ENCODE peak calls at places on chromosomes 2 and 18, in four cellular contexts. U is psoas muscle, J is heart left ventricle, E is fibroblast of pulmonary artery. O is an unnamed sample.

GRCh38 chr2:130728549-130729310 is at the start of gene GPR148:
- DNase-seq in J (no peak), E (no peak), U (no peak), O (no peak)

GRCh38 chr2:112031916-112032582 is 23.0 kb upstream of the TMEM87B start:
- DNase-seq in J (no peak), U (no peak), E (peak), O (no peak)

GRCh38 chr2:162457021-162457420 is 113.1 kb downstream of the GCA start:
- DNase-seq in U (no peak), E (no peak), J (no peak), O (no peak)

GRCh38 chr2:11677146-11678055 is 7.4 kb upstream of the NTSR2 start:
- DNase-seq in U (peak), J (no peak), E (no peak), O (no peak)

GRCh38 chr2:27211241-27211942 is 449 bp upstream of the ATRAID start:
- DNase-seq in J (no peak), E (no peak), U (no peak), O (no peak)

GRCh38 chr2:142190805-142191204 is 60.0 kb upstream of the LRP1B start:
- DNase-seq in E (peak), J (no peak), U (no peak), O (no peak)

GRCh38 chr18:463442-464310 is 36.8 kb downstream of the COLEC12 start:
- DNase-seq in U (no peak), E (no peak), J (no peak), O (no peak)

GRCh38 chr2:100742884-100743283 is 77.1 kb upstream of the NPAS2 start:
- DNase-seq in U (peak), J (no peak), E (peak), O (no peak)

GRCh38 chr2:128315122-128315828 is 3.4 kb downstream of the HS6ST1 start:
- DNase-seq in U (no peak), E (no peak), J (peak), O (peak)

GRCh38 chr18:76493213-76494107 is 1.6 kb downstream of the ZNF516 start:
- DNase-seq in E (peak), U (no peak), J (no peak), O (no peak)

GRCh38 chr2:45984366-45984765 is 312.8 kb upstream of the EPAS1 start:
- DNase-seq in U (no peak), E (no peak), J (no peak), O (no peak)

GRCh38 chr2:29233428-29233827 is 118.2 kb downstream of the CLIP4 start:
- DNase-seq in E (no peak), J (no peak), U (no peak), O (no peak)

GRCh38 chr18:46623541-46623940 is 33.5 kb downstream of the LOXHD1 start:
- DNase-seq in U (no peak), E (peak), J (no peak), O (no peak)

GRCh38 chr2:201467666-201468065 is 16.1 kb downstream of the STRADB start:
- DNase-seq in U (no peak), J (no peak), E (no peak), O (no peak)

GRCh38 chr18:37578886-37579513 is 13.4 kb upstream of the CELF4 start:
- DNase-seq in J (no peak), E (peak), U (no peak), O (no peak)

GRCh38 chr2:146481629-146482028 is 1363.2 kb upstream of the ACVR2A start:
- DNase-seq in U (no peak), J (no peak), E (peak), O (no peak)

GRCh38 chr2:188096910-188097309 is 194.8 kb upstream of the GULP1 start:
- DNase-seq in E (no peak), J (no peak), U (no peak), O (no peak)

GRCh38 chr2:167355796-167356195 is 467.5 kb downstream of the XIRP2 start:
- DNase-seq in J (no peak), U (no peak), E (no peak), O (no peak)

GRCh38 chr2:196925768-196926561 is 542 bp downstream of the PGAP1 start:
- DNase-seq in J (peak), U (peak), E (peak), O (peak)

DNA sequence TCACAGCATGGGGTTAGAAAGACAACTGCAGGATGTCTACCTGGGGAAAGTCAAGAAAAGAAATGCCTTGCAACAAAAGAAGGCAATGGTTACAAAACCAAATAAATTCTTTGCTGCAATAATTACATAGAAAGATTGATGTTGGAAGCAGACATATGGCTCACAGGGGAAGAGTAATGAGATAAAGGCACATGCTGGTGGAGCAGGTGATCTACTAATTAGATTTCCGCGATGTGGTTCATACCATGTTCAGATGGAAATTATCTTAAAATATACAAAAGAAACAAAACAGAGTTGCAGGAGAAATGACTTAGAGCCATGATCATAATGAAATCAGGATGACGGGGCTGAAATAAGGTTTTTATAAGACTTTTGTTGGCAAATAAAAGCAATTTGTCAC is 718.7 kb upstream of the PKDCC start:
- DNase-seq in J (no peak), U (no peak), E (no peak), O (no peak)
- H3K4me3 ChIP-seq in J (no peak), U (no peak), E (no peak), O (no peak)

DNA sequence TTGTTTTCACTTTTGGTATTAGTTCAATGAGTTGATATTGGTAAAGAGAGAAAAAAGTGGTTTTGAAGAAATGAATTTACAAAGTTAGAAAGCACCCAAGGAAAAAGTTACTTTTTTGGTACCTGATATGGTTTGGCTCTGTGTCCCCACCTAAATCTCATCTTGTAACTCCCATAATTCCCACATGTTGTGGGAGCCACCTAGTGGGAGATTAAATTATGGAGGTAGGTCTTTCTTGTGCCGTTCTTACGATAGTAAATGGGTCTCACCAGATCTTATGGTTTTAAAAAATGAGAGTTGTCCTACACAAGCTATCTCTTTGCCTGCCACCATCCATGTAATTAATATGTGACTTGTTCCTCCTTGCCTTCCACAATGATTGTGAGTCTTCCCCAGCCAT is 965.6 kb upstream of the NRXN1 start:
- DNase-seq in E (peak), J (no peak), U (no peak), O (no peak)
- TF ChIP-seq CTCF in E (peak), J (no peak), U (no peak), O (no peak)

DNA sequence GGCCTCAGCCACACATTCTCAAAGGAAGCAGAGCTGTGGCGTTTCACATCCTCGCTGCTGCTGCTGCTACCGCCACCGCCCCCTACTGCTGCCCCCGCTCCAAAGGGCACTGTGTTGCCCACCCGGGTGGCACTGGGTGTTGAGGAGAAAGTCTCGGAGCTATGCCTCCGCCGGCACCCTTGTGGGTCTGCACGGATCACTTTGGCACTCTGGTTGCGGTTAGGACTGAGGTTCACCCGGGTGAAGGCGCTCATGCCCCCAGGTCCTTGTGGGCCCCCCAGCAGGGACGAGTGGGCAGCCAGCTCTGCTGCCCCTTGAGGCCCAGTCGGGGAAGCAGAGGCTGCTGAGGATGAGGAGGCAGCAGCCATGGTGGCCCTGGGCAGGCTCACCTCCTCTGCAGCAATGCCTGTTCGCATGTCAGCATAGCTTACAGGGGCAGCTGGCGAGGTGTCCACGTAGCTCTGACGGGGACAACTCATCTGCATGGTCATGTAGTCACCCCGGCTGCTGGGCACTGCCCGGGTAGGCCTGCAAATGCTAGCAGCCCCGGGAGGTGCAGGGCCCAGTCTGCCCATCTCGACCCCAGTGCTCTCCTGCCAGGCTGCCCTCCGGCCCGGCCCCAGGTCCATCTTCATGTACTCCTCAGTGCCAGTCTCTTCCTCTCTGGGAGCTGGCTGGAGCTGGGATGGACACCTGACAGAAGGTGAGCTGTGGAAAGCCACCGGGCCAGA is 4.2 kb downstream of the IRS1 start:
- DNase-seq in J (peak), U (peak), E (no peak), O (peak)
- H3K4me3 ChIP-seq in J (peak), U (peak), E (peak), O (peak)

DNA sequence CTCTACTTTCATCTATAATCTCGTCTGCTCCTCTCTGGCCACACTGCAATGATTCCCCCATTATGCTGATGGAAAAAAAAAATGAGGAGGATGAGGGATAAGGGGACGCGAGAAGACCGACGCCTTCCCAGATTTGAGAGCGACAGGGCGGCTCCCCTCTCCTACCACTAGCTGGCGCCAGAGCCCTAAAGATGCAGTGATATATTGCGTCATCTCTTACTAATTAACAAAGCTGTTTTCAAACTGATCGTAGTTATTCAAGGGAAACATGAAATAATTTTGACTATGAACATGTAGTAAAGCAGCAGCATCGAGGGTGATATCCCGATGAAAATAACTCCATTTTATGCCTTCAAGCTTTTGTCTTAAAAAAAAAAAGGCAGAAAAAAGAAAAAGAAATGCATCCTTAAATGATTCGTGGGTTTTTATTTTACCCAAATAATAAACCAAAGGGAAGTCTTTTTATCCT is 48.0 kb upstream of the HNRNPA3 start:
- DNase-seq in J (peak), U (peak), E (peak), O (peak)
- TF ChIP-seq CTCF in J (peak), U (peak), E (no peak), O (peak)

GRCh38 chr2:241509408-241509784 is 1.0 kb upstream of the STK25 start:
- DNase-seq in J (no peak), U (no peak), E (no peak), O (no peak)
- H3K4me3 ChIP-seq in J (peak), U (peak), E (peak), O (peak)

GRCh38 chr2:234495801-234496441 is 960 bp downstream of the ARL4C start:
- DNase-seq in U (peak), E (no peak), J (peak), O (peak)

GRCh38 chr2:234496835-234497591 is at the start of gene ARL4C:
- DNase-seq in E (peak), J (peak), U (peak), O (peak)

GRCh38 chr2:234497592-234498023 is 727 bp upstream of the ARL4C start:
- DNase-seq in U (no peak), E (no peak), J (no peak), O (no peak)

GRCh38 chr2:234495076-234495800 is 1.6 kb downstream of the ARL4C start:
- DNase-seq in J (no peak), E (no peak), U (no peak), O (peak)

GRCh38 chr2:234496442-234496834 is 443 bp downstream of the ARL4C start:
- DNase-seq in E (peak), J (no peak), U (peak), O (peak)
- TF ChIP-seq CTCF in E (no peak), J (no peak), U (no peak), O (no peak)

GRCh38 chr2:85133751-85134254 is 611 bp downstream of the TCF7L1 start:
- DNase-seq in J (peak), E (peak), U (peak), O (peak)

GRCh38 chr2:85134255-85135065 is 1.3 kb downstream of the TCF7L1 start:
- DNase-seq in J (peak), U (peak), E (peak), O (peak)

GRCh38 chr2:85137131-85137530 is 3.9 kb downstream of the TCF7L1 start:
- DNase-seq in J (no peak), U (no peak), E (no peak), O (no peak)

GRCh38 chr2:85132834-85133637 is at the start of gene TCF7L1:
- DNase-seq in E (peak), J (peak), U (peak), O (peak)

GRCh38 chr2:85135066-85135914 is 2.1 kb downstream of the TCF7L1 start:
- DNase-seq in J (no peak), U (no peak), E (no peak), O (no peak)
- H3K4me3 ChIP-seq in J (no peak), U (peak), E (peak), O (no peak)

DNA sequence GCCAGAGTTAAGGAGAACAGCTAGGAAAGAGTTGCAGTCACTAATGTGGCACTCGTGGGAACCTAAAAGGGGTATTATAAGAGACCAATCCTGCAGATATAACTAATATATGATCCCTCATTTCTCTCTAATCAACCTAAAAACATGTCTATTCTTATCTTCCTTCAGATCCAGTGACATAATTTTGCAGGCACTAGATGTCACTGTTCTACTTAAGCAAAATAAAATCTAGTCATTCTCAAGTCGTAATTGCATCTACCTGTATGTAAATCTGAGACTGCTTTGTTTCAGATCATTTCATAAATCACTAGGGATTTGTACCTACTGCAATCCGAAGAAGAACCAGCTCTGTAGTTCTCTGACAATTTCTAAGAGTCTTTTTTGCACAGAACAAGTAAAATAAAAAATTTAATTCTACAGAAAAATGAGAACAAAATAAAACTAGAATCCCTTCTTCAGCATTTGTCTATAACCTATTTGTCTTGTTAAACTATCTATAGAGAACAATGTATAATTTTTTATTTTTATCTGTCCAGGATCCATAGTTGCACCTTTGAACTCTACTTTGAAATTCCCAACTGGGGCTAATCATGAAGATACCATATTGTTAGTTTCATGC is 56.5 kb upstream of the ERBB4 start:
- DNase-seq in U (no peak), J (no peak), E (peak), O (no peak)
- TF ChIP-seq CTCF in U (no peak), J (no peak), E (peak), O (no peak)